ENCODE peak calls at places on chromosomes 5 and 9, in four cellular contexts. Q, H, Y and P are unnamed samples.

GRCh38 chr5:159826351-159827222 is 89.7 kb upstream of the ADRA1B start:
- DNase-seq in H (no peak), Q (peak), Y (no peak), P (no peak)

GRCh38 chr5:1511651-1512540 is 11.9 kb downstream of the LPCAT1 start:
- DNase-seq in H (no peak), Y (no peak), Q (peak), P (no peak)

GRCh38 chr5:1065891-1066650 is 45.8 kb downstream of the SLC12A7 start:
- DNase-seq in Q (no peak), Y (no peak), H (no peak), P (peak)

GRCh38 chr9:104276709-104277245 is 182.7 kb downstream of the SMC2 start:
- DNase-seq in H (no peak), Y (no peak), Q (no peak), P (no peak)

GRCh38 chr5:169116961-169117461 is 183.9 kb downstream of the SLIT3 start:
- DNase-seq in H (peak), Q (no peak), Y (peak), P (no peak)

GRCh38 chr9:105405514-105406131 is 42.2 kb upstream of the FSD1L start:
- DNase-seq in H (no peak), Y (no peak), Q (no peak), P (no peak)

GRCh38 chr9:92438900-92439526 is 14.7 kb upstream of the OMD start:
- DNase-seq in Q (peak), Y (no peak), H (no peak), P (peak)

GRCh38 chr5:111398013-111398412 is 114.3 kb downstream of the STARD4 start:
- DNase-seq in Q (no peak), Y (no peak), H (no peak), P (no peak)

GRCh38 chr5:140106101-140106500 is 7.8 kb upstream of the PURA start:
- DNase-seq in H (peak), Q (no peak), Y (no peak), P (no peak)

GRCh38 chr5:151523335-151523734 is 67.8 kb downstream of the FAT2 start:
- DNase-seq in Y (peak), Q (peak), H (peak), P (peak)

GRCh38 chr5:89844548-89844947 is 565.0 kb downstream of the CETN3 start:
- DNase-seq in Q (no peak), Y (no peak), H (no peak), P (no peak)

GRCh38 chr9:89477811-89478583 is 19.9 kb downstream of the SEMA4D start:
- DNase-seq in Y (no peak), H (no peak), Q (no peak), P (no peak)

GRCh38 chr9:92535940-92536850 is at the start of gene ECM2:
- DNase-seq in Y (no peak), Q (no peak), H (no peak), P (no peak)

GRCh38 chr9:15373201-15373530 is 49.5 kb upstream of the SNAPC3 start:
- DNase-seq in H (no peak), Y (no peak), Q (no peak), P (no peak)

DNA sequence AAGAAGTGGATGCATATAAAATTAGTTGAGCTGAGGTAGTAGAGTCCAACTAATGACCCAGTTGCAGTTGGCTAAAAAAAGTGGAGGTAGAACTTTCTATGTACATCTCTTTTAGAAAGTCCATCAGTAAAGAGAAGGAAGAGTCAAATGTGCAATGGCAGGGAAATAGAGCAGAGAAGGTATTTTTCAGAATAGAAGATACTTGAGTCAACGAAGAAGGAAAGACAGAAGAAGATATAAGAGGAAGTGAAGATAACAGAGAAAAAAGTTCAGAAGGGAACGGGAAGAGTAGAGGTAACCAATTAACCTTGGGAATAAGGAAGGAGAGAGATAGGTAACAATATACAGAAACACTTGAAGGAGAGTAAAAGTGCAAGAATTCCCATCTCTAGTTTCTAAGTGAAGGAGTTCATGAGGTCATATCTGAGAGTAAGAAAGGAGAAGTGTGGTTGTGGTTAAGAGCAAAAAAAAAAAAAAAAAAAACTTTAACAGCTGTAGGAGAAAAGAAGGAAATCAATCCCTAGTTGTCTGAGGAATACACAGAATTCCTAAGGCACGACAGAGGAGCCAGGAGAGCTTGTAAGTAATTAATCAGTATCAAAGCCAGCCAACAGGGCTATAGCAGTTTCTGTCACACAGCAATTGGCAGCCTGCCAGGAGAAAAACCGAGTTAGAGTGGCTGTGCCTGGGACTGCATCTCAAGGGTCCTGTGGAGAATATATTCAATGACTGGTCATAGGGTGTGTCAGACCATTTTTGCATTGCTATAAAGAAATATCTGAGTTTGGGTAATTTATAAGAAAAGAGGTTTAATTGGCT is 61.0 kb downstream of the ARL15 start:
- DNase-seq in Q (no peak), Y (no peak), H (peak), P (peak)
- TF ChIP-seq ELF1 in Q (no peak), Y (no peak), H (no peak), P (no peak)

GRCh38 chr9:136974834-136975535 is 2.3 kb upstream of the PTGDS start:
- DNase-seq in H (no peak), Y (no peak), Q (no peak), P (no peak)
- TF ChIP-seq MAX in H (no peak), Y (no peak), Q (no peak), P (no peak)

GRCh38 chr9:124214116-124214515 is 43.6 kb upstream of the NEK6 start:
- DNase-seq in Y (no peak), H (no peak), Q (no peak), P (no peak)

GRCh38 chr9:124213396-124213795 is 44.4 kb upstream of the NEK6 start:
- DNase-seq in H (no peak), Y (no peak), Q (no peak), P (no peak)

GRCh38 chr9:124214596-124215550 is 42.9 kb upstream of the NEK6 start:
- DNase-seq in Y (no peak), Q (no peak), H (peak), P (no peak)

GRCh38 chr9:124210697-124211096 is 47.1 kb upstream of the NEK6 start:
- DNase-seq in H (no peak), Q (no peak), Y (no peak), P (no peak)

DNA sequence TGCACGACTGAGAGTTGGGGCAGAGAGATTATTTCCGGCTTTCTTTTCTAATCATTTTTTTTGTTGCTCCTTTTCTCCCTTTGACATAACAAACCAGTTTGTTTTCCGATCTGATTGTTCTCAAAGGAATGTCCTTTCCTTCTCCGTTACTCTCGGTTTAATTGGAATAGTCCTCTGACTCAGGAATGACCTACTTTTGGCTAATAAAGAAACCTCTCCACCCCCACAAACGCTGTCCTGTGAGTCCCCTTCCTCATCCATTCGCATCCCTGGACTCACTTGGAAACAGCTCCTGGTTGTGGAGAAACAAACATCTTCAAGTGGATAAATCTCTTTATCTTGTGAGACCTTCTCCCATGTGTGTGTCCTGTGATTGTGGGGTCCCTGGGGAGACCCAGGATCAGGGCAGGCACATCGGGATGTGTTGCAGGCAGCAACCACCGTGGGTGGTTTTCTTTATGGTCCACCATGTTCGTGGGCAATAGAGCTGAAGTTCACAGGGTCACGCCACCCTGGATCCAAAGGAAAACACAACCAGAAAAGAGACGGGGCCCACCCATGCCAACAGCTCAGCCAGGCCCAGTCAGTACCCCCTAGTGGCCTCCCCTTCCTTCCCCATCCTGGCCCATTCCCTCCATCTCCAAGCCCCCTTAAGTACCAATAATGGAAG is 45.2 kb upstream of the NEK6 start:
- DNase-seq in Y (no peak), Q (no peak), H (no peak), P (no peak)
- TF ChIP-seq ELF1 in Y (no peak), Q (no peak), H (no peak), P (no peak)

GRCh38 chr9:38432922-38433510 is 8.8 kb upstream of the IGFBPL1 start:
- DNase-seq in Q (peak), Y (peak), H (peak), P (peak)
- TF ChIP-seq MAX in Q (peak), Y (peak), H (no peak), P (peak)

GRCh38 chr5:179839328-179840256 is 18.9 kb downstream of the SQSTM1 start:
- DNase-seq in Y (no peak), Q (no peak), H (no peak), P (no peak)
- TF ChIP-seq ELF1 in Y (no peak), Q (no peak), H (no peak), P (no peak)

DNA sequence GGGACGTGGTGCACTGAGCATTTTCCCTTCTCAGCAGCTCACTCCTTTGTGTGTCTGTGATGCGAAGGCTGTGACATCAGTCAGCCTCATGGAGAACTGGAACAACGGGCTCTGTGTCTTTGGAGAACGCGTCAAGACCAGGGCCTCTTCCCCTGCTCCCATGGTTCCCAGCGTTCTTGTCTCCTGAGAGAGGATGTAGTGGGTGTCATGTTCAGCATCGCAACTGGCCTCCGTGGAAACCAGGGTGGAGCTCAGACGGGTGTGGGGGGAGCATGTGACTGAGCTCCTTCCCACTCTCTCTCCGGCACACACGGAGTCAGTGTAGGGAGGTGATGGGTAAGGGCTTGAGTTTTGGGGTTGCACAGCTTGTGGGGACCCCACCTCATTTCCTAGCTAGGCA is 59.7 kb downstream of the TENT4A start:
- DNase-seq in Y (no peak), Q (no peak), H (no peak), P (no peak)
- TF ChIP-seq MAX in Y (no peak), Q (no peak), H (no peak), P (no peak)

GRCh38 chr5:44329716-44330115 is 59.5 kb downstream of the FGF10 start:
- DNase-seq in Q (no peak), H (no peak), Y (no peak), P (no peak)

GRCh38 chr5:44331471-44332079 is 57.6 kb downstream of the FGF10 start:
- DNase-seq in Y (no peak), Q (no peak), H (no peak), P (no peak)

GRCh38 chr5:44336708-44337107 is 52.5 kb downstream of the FGF10 start:
- DNase-seq in Y (no peak), H (no peak), Q (no peak), P (no peak)

GRCh38 chr5:44334622-44335021 is 54.6 kb downstream of the FGF10 start:
- DNase-seq in Y (no peak), H (no peak), Q (no peak), P (no peak)

DNA sequence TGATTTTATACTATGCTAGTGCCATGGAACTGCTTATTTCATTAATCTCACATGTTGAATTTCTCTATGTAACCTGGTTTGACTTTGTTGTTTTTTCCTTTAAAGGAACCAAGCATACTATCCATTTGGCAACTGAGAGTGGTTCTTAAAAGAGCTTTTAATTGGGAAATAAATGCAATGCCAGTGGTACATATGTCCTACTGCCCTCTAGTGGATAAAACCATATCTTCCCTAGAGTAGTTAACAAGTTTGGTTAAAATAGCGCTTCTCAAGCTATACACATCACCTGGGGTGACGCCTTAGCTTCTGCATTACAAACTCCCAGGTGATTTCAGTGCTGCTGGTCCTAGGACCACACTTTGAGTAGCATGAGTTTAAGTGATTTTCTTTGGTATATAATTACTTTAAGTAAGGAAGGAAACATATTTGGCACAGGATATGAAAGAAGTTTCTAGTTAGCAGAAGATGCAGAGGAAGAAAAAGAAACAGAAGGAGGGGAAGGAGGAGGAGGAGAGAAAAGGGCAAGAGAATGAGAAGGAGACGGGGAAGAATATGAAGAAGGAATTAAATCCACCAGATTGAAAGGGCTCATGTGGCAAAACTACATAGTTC is 56.8 kb downstream of the FGF10 start:
- DNase-seq in Y (peak), H (peak), Q (peak), P (peak)
- TF ChIP-seq ELF1 in Y (no peak), H (no peak), Q (no peak), P (no peak)

GRCh38 chr5:54323462-54323861 is 13.1 kb upstream of the ARL15 start:
- DNase-seq in Y (no peak), Q (no peak), H (no peak), P (no peak)

GRCh38 chr5:54326662-54327145 is 16.3 kb upstream of the ARL15 start:
- DNase-seq in H (no peak), Q (no peak), Y (no peak), P (no peak)

GRCh38 chr5:54325610-54326311 is 15.4 kb upstream of the ARL15 start:
- DNase-seq in Q (no peak), H (peak), Y (no peak), P (no peak)

GRCh38 chr5:54324651-54325271 is 14.4 kb upstream of the ARL15 start:
- DNase-seq in Q (no peak), H (no peak), Y (no peak), P (no peak)

GRCh38 chr5:54325272-54325609 is 14.9 kb upstream of the ARL15 start:
- DNase-seq in H (no peak), Q (no peak), Y (no peak), P (no peak)
- TF ChIP-seq MAX in H (no peak), Q (no peak), Y (no peak), P (no peak)

GRCh38 chr5:132747064-132747692 is at the start of gene CCNI2:
- DNase-seq in Q (no peak), Y (no peak), H (no peak), P (peak)

GRCh38 chr5:132748522-132749000 is 1.3 kb downstream of the CCNI2 start:
- DNase-seq in Q (no peak), Y (no peak), H (no peak), P (peak)

GRCh38 chr5:132746592-132747063 is 598 bp upstream of the CCNI2 start:
- DNase-seq in Y (no peak), H (no peak), Q (peak), P (no peak)

GRCh38 chr5:132749506-132749905 is 2.3 kb downstream of the CCNI2 start:
- DNase-seq in Y (no peak), Q (no peak), H (no peak), P (peak)

DNA sequence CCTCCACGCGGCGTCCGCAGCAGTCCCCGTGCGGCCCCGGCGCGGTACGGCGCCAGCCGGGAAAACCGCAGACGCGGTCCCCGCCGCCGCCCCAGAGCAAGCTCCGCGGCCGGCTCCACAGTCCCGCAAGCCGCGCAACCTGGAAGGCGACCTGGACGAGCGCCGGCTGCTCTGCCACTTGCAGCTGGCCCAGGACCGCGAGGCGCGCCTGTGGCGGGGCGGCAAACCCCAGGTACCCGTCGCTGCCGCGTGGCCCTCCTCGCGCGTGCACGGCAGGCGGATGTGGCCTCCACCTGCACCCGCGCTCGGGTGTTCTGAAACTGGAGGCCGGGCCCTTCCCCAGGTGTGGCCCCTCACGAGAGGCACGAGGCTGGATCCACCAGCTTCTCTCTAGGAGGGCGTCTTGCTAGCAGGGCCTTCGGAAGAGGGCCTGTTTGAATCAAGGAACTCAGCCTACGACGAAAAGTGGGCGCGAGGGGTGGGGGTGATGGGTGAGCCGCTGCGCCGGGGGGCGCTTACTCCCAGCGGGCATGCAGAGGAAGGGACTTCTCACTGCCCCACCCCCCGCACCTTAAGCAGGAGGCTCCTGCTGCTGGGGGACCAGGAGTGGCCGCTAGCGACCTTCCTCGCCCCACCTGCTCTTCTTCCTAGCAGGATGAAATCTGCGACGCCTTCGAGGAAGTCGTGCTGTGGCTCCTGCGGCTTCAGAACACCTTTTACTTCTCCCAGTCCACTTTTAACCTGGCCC is 641 bp downstream of the CCNI2 start:
- DNase-seq in H (no peak), Y (no peak), Q (no peak), P (peak)
- TF ChIP-seq ELF1 in H (no peak), Y (no peak), Q (no peak), P (no peak)

DNA sequence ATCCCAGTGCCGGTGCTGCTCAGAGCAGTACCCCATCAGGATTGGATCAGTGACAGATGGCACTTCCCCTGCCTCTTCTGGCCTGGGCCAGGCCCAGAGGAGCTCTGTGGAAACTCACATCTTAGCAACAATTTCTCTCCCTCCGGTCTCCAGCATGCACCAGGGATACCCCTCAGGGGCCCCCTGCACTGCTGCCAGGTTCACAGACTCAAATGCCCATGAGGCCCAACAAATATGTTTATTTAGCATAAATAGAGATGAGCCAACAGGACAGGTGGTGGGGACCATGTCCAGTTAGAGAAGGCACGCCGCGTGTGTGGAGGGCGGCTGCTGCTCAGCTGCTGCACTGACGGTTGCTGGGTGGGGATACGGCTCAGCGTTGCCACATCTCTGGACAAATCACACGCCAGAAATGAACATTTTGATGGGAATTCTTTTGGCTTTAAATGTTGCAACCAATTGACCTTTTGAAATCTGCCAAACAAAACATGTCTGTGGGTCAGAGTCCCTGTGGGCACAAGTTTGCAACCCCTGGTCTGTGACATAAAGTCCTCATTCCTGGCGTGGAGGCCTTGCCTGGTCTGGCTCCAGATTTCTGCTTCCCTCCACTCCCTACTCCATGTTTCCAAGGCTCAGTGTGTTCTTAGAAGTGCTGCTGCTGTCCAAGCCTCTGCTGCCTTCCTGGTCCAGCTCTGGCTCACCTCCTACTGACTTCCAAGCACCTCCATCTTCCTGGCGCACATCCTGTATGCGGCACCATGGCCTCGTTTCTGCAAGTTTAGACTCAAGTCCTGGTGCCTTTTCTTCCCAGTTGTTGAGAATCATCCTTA is 88.9 kb downstream of the AMBP start:
- DNase-seq in Q (no peak), Y (no peak), H (no peak), P (no peak)
- TF ChIP-seq MAX in Q (no peak), Y (no peak), H (no peak), P (no peak)